ENCODE peak calls at places on chromosomes 16 and 17, in seven cellular contexts. H, T, N, F, Z, Y and I are unnamed samples.

GRCh38 chr16:57092786-57093301 is 461 bp downstream of the CPNE2 start:
- DNase-seq in H (peak), T (no peak), N (no peak), F (peak), Z (no peak), Y (peak), I (peak)

GRCh38 chr17:49990921-49991320 is 4.1 kb downstream of the DLX3 start:
- DNase-seq in H (no peak), T (no peak), N (no peak), F (peak), Z (no peak), Y (no peak), I (no peak)

GRCh38 chr16:17921357-17921978 is 415.1 kb downstream of the NPIPA8 start:
- DNase-seq in H (no peak), T (no peak), N (no peak), F (peak), Z (peak), Y (peak), I (peak)

GRCh38 chr16:1863681-1864460 is 8.1 kb downstream of the MEIOB start:
- DNase-seq in H (peak), T (peak), N (no peak), F (no peak), Z (no peak), Y (peak), I (peak)

GRCh38 chr16:21159281-21159951 is 942 bp downstream of the LDAF1 start:
- DNase-seq in H (peak), T (no peak), N (peak), F (peak), Z (no peak), Y (peak), I (peak)

GRCh38 chr17:79547586-79547985 is 63.3 kb downstream of the RBFOX3 start:
- DNase-seq in H (no peak), T (no peak), N (no peak), F (no peak), Z (no peak), Y (no peak), I (no peak)

GRCh38 chr17:77279448-77280303 is 138.9 kb downstream of the SEC14L1 start:
- DNase-seq in H (peak), T (peak), N (no peak), F (peak), Z (no peak), Y (peak), I (no peak)

GRCh38 chr17:58595194-58595792 is 80.9 kb upstream of the MTMR4 start:
- DNase-seq in H (no peak), T (no peak), N (no peak), F (no peak), Z (no peak), Y (peak), I (peak)

GRCh38 chr17:3826191-3826590 is 19.9 kb downstream of the NCBP3 start:
- DNase-seq in H (peak), T (peak), N (no peak), F (no peak), Z (no peak), Y (no peak), I (no peak)

GRCh38 chr16:7116734-7117133 is 215.9 kb upstream of the RBFOX1 start:
- DNase-seq in H (no peak), T (no peak), N (no peak), F (no peak), Z (no peak), Y (no peak), I (no peak)

GRCh38 chr17:47719411-47720152 is 13.5 kb upstream of the TBX21 start:
- DNase-seq in H (peak), T (peak), N (no peak), F (no peak), Z (no peak), Y (no peak), I (no peak)

GRCh38 chr16:69839798-69840409 is 77.8 kb downstream of the WWP2 start:
- DNase-seq in H (no peak), T (no peak), N (no peak), F (no peak), Z (no peak), Y (no peak), I (no peak)

GRCh38 chr17:50352693-50353599 is 7.0 kb downstream of the XYLT2 start:
- DNase-seq in H (no peak), T (no peak), N (no peak), F (no peak), Z (no peak), Y (no peak), I (no peak)

GRCh38 chr16:4937782-4938682 is 1.1 kb upstream of the PPL start:
- DNase-seq in H (no peak), T (no peak), N (no peak), F (no peak), Z (no peak), Y (no peak), I (no peak)

GRCh38 chr16:71845639-71846431 is at the start of gene ATXN1L:
- DNase-seq in H (peak), T (peak), N (peak), F (peak), Z (peak), Y (peak), I (peak)

GRCh38 chr16:87780385-87780989 is 14.7 kb upstream of the KLHDC4 start:
- DNase-seq in H (no peak), T (peak), N (no peak), F (no peak), Z (no peak), Y (no peak), I (no peak)

GRCh38 chr17:7328840-7329359 is at the start of gene NEURL4:
- DNase-seq in H (peak), T (no peak), N (no peak), F (no peak), Z (no peak), Y (peak), I (peak)

GRCh38 chr17:65589321-65589720 is 27.9 kb upstream of the AXIN2 start:
- DNase-seq in H (no peak), T (no peak), N (no peak), F (no peak), Z (no peak), Y (no peak), I (no peak)

DNA sequence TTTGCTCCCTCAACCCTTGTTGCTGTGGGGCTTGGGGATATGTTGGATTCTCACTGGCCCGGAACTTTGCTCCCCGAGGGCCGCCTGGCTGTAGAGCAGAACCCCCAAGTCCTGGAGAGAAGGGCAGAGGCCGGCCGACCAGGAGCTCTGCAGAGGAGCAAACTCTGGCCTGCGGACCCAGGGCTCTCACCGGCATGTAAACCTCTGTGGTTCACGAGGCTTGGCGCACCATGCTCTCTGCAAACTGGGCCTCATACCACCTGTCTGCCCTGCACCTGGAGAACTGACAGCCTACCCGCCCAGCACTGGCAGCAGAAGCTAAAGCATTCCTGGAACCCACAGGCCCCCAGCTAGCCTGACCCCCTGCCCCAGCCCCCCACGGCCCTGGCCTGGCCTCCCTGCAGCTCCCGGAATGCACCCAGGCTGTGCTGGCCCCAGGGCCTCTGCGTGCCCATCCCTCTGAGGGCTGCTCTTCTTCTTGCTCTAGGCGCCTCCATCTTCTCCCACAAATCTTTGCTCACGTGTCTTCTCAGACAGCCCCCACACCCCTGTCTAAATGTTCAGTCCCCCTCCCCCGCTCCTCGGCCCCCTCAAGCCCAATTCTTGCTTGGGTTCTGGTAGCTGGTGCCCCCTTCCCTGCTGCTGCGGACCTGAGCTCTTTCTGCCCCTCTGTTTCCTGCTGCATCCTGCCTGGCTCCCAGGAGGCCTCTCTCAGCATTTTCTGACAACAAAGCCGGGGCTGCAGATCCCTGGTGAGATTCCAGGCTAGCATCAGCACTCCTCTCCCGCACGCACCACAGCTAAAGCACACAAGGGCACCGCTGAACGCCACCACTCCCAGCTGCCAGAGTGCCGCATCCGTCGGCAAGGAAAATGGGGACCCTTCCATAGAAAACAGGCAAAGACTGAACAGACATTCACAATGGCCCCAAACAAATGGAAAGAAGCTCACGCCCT is 23.3 kb downstream of the ACTG1 start:
- DNase-seq in H (no peak), T (no peak), N (no peak), F (peak), Z (no peak), Y (no peak), I (no peak)
- H3K27ac ChIP-seq in H (peak), T (no peak), N (no peak), F (no peak), Z (no peak), Y (no peak), I (no peak)

GRCh38 chr17:1641065-1641403 is 4.5 kb downstream of the SCARF1 start:
- DNase-seq in H (no peak), T (no peak), N (no peak), F (no peak), Z (no peak), Y (no peak), I (no peak)

GRCh38 chr17:1645207-1646171 is at the start of gene SCARF1:
- DNase-seq in H (peak), T (no peak), N (no peak), F (peak), Z (no peak), Y (no peak), I (peak)

GRCh38 chr17:1643999-1644492 is 1.5 kb downstream of the SCARF1 start:
- DNase-seq in H (no peak), T (no peak), N (no peak), F (no peak), Z (no peak), Y (no peak), I (no peak)

GRCh38 chr17:1644493-1645206 is 882 bp downstream of the SCARF1 start:
- DNase-seq in H (peak), T (peak), N (no peak), F (no peak), Z (no peak), Y (peak), I (no peak)

DNA sequence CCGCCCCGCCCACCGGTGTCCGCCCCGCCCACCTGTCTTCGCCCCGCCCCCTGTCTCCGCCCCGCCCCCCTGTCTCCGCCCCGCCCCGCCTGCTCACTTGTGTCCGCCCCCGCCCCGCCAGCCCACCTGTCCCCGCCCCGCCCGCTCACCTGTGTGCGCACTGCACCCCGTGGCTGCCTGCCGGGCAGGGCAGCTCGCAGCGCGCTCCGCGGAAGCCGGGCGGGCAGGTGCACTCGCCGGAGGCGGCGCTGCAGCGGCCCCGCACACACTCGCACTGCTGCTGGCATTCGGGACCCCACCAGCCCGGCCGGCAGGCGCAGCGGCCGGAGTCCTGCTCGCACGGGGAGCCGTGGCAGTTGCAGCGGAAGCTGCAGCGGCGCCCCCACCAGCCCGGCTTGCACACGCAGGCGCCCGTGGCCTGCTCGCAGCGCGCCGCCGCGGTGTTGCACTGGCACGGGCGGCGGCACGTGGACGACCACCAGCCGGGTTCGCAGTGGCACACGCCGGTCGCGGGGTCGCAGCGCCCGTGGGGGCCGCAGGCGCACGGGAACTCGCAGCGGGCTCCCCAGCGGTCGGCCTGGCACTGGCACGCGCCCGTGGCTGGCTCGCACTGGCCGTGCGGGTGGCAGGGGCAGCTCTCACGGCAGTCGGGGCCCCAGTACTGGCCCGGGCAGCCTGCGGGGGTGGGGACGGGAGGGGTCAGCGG is 2.1 kb downstream of the SCARF1 start:
- DNase-seq in H (no peak), T (no peak), N (peak), F (peak), Z (no peak), Y (peak), I (peak)
- H3K9ac ChIP-seq in H (no peak), T (no peak), N (peak), F (no peak), Z (no peak), Y (no peak), I (peak)

GRCh38 chr17:42460371-42460770 is 1.7 kb downstream of the ATP6V0A1 start:
- DNase-seq in H (no peak), T (no peak), N (no peak), F (no peak), Z (no peak), Y (no peak), I (no peak)
- H3K18ac ChIP-seq in H (no peak), T (no peak), N (no peak), F (no peak), Z (no peak), Y (no peak), I (no peak)

GRCh38 chr16:28162326-28162877 is 49.4 kb downstream of the XPO6 start:
- DNase-seq in H (no peak), T (no peak), N (no peak), F (no peak), Z (no peak), Y (no peak), I (no peak)

GRCh38 chr16:28155293-28155692 is 56.5 kb downstream of the XPO6 start:
- DNase-seq in H (no peak), T (peak), N (no peak), F (no peak), Z (no peak), Y (no peak), I (no peak)

GRCh38 chr16:28161626-28162025 is 50.1 kb downstream of the XPO6 start:
- DNase-seq in H (no peak), T (no peak), N (no peak), F (no peak), Z (no peak), Y (no peak), I (no peak)

GRCh38 chr16:28156031-28156680 is 55.6 kb downstream of the XPO6 start:
- DNase-seq in H (no peak), T (no peak), N (no peak), F (no peak), Z (no peak), Y (no peak), I (no peak)

DNA sequence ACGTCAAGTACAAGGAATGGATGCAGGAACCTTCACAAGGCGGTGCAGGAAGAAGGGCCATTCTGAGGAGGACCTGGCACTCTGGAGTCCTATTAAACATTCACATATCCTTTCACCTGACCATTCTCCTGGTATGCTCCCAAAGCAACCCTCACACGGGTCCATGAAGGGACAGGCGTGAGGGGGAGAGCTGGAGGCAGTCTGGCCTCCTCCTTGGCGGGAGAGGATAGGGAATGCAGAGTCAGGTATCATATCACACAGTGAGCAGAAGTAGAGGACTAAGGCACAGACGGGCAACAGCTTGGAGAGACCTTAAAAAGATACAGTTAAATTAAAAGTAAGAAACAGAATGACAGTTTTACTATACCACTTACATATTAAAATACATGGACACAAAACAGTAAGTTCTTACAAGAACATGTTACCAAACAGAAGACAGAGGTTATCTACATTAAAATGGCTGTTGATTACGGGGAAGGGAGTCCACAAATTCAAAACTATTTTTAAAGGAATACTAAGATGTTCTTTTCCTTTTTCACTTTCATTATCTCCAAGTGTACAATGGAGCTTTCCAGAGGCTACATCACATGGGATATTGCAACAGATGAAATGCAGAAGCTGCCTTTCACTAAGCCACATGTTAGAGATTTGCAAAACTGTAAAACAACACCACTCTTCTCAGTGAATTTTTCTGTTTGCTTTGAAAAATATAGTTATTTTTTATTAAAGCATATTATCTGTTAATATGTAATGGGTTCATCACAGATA is 53.8 kb downstream of the XPO6 start:
- DNase-seq in H (peak), T (peak), N (no peak), F (no peak), Z (no peak), Y (peak), I (no peak)
- H3K27ac ChIP-seq in H (no peak), T (peak), N (no peak), F (no peak), Z (no peak), Y (no peak), I (no peak)

GRCh38 chr17:11627301-11627700 is 29.0 kb downstream of the DNAH9 start:
- DNase-seq in H (no peak), T (no peak), N (no peak), F (no peak), Z (no peak), Y (no peak), I (no peak)
- H3K9ac ChIP-seq in H (no peak), T (no peak), N (no peak), F (no peak), Z (no peak), Y (no peak), I (no peak)

DNA sequence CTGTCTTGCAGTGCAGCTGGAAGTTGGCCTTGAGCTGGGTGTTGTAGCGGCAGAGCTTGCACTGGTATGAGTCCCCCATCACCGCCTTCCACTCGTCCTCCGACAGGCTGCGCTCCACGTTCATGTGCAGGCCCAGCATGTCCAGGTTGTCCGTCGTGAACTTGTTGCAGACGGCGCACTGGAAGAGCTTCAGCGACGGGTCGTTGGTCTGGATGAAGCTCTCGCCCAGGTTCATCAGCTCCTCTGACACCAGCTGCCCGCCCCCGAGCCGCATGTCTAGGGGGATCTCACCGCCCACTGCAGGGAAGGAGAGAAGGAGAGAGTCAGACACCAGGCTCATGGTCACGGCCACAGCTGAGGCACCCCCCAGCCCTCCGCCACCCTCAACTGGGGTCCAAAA is 97.3 kb downstream of the ZFHX3 start:
- DNase-seq in H (no peak), T (no peak), N (no peak), F (no peak), Z (no peak), Y (no peak), I (no peak)
- H3K18ac ChIP-seq in H (no peak), T (no peak), N (peak), F (no peak), Z (no peak), Y (peak), I (no peak)